ENCODE peak calls at places on chromosomes 7 and 10, in eight cellular contexts. G is tibial nerve, F is spleen, S is A549, Z is adrenal gland, M is body of pancreas, W is stomach, C is thyroid gland. Q is an unnamed sample. For H3K9me3, the result is how much of the 10 kb centered on the place peaks cover.

GRCh38 chr7:91759205-91759863 is 121.2 kb downstream of the MTERF1 start:
- DNase-seq in G (no peak), F (no peak), S (no peak), Z (no peak), M (peak), W (peak), C (no peak), Q (peak)

GRCh38 chr7:72334733-72335132 is 77.4 kb downstream of the CALN1 start:
- DNase-seq in G (no peak), F (no peak), S (no peak), Z (no peak), M (no peak), W (no peak), C (no peak), Q (no peak)

GRCh38 chr7:68684246-68684850 is 913.9 kb upstream of the AUTS2 start:
- DNase-seq in G (no peak), F (no peak), S (no peak), Z (no peak), M (no peak), W (no peak), C (no peak), Q (no peak)

GRCh38 chr7:5679047-5679740 is 102.3 kb downstream of the RNF216 start:
- DNase-seq in G (no peak), F (peak), S (no peak), Z (no peak), M (no peak), W (no peak), C (no peak), Q (no peak)

GRCh38 chr10:111206521-111206920 is 129.7 kb downstream of the ADRA2A start:
- DNase-seq in G (no peak), F (no peak), S (no peak), Z (no peak), M (no peak), W (no peak), C (no peak), Q (no peak)

GRCh38 chr7:106031271-106032029 is 68.4 kb downstream of the CDHR3 start:
- DNase-seq in G (no peak), F (no peak), S (no peak), Z (peak), M (no peak), W (no peak), C (peak), Q (no peak)

GRCh38 chr7:40231796-40232195 is 97.0 kb downstream of the SUGCT start:
- DNase-seq in G (no peak), F (no peak), S (no peak), Z (no peak), M (no peak), W (no peak), C (no peak), Q (no peak)

GRCh38 chr7:43430412-43430811 is 152.5 kb upstream of the STK17A start:
- DNase-seq in G (no peak), F (no peak), S (no peak), Z (no peak), M (no peak), W (no peak), C (no peak), Q (no peak)

GRCh38 chr7:99897688-99898357 is 21.0 kb upstream of the OR2AE1 start:
- DNase-seq in G (no peak), F (no peak), S (no peak), Z (no peak), M (no peak), W (no peak), C (no peak), Q (no peak)

GRCh38 chr10:35394934-35395333 is 58.6 kb downstream of the CCNY start:
- DNase-seq in G (no peak), F (no peak), S (no peak), Z (no peak), M (no peak), W (no peak), C (no peak), Q (no peak)

GRCh38 chr7:135714534-135715009 is 13.4 kb downstream of the SLC13A4 start:
- DNase-seq in G (no peak), F (no peak), S (peak), Z (no peak), M (no peak), W (no peak), C (no peak), Q (no peak)

GRCh38 chr10:4725917-4726606 is 99.9 kb upstream of the AKR1E2 start:
- DNase-seq in G (no peak), F (no peak), S (peak), Z (no peak), M (no peak), W (no peak), C (no peak), Q (no peak)

GRCh38 chr7:128906766-128907559 is 3.5 kb downstream of the KCP start:
- DNase-seq in G (no peak), F (peak), S (no peak), Z (no peak), M (no peak), W (no peak), C (no peak), Q (no peak)

GRCh38 chr7:44145419-44145968 is 4.4 kb upstream of the MYL7 start:
- DNase-seq in G (no peak), F (no peak), S (no peak), Z (no peak), M (no peak), W (no peak), C (no peak), Q (no peak)

GRCh38 chr7:71488308-71488707 is 356.4 kb downstream of the GALNT17 start:
- DNase-seq in G (no peak), F (no peak), S (no peak), Z (no peak), M (no peak), W (no peak), C (no peak), Q (no peak)

GRCh38 chr10:119346063-119346835 is 138.9 kb downstream of the GRK5 start:
- DNase-seq in G (no peak), F (peak), S (no peak), Z (no peak), M (no peak), W (peak), C (peak), Q (no peak)

GRCh38 chr7:16040381-16040780 is 353.9 kb upstream of the MEOX2 start:
- DNase-seq in G (no peak), F (no peak), S (no peak), Z (no peak), M (no peak), W (no peak), C (no peak), Q (no peak)

GRCh38 chr10:18501610-18502009 is 149.8 kb downstream of the NSUN6 start:
- DNase-seq in G (no peak), F (no peak), S (no peak), Z (no peak), M (no peak), W (no peak), C (no peak), Q (no peak)

GRCh38 chr10:128382225-128382624 is 256.0 kb upstream of the MKI67 start:
- DNase-seq in G (no peak), F (no peak), S (no peak), Z (no peak), M (no peak), W (no peak), C (no peak), Q (no peak)

GRCh38 chr10:125010362-125010761 is 68.4 kb downstream of the ZRANB1 start:
- DNase-seq in G (no peak), F (peak), S (no peak), Z (no peak), M (peak), W (no peak), C (no peak), Q (no peak)

GRCh38 chr10:125012851-125013528 is 71.1 kb downstream of the ZRANB1 start:
- DNase-seq in G (no peak), F (no peak), S (no peak), Z (no peak), M (no peak), W (no peak), C (no peak), Q (no peak)

GRCh38 chr10:125011171-125011925 is 69.4 kb downstream of the ZRANB1 start:
- DNase-seq in G (no peak), F (peak), S (no peak), Z (no peak), M (no peak), W (no peak), C (no peak), Q (no peak)

GRCh38 chr10:125013529-125013872 is 71.6 kb downstream of the ZRANB1 start:
- DNase-seq in G (no peak), F (no peak), S (no peak), Z (no peak), M (no peak), W (no peak), C (no peak), Q (no peak)

DNA sequence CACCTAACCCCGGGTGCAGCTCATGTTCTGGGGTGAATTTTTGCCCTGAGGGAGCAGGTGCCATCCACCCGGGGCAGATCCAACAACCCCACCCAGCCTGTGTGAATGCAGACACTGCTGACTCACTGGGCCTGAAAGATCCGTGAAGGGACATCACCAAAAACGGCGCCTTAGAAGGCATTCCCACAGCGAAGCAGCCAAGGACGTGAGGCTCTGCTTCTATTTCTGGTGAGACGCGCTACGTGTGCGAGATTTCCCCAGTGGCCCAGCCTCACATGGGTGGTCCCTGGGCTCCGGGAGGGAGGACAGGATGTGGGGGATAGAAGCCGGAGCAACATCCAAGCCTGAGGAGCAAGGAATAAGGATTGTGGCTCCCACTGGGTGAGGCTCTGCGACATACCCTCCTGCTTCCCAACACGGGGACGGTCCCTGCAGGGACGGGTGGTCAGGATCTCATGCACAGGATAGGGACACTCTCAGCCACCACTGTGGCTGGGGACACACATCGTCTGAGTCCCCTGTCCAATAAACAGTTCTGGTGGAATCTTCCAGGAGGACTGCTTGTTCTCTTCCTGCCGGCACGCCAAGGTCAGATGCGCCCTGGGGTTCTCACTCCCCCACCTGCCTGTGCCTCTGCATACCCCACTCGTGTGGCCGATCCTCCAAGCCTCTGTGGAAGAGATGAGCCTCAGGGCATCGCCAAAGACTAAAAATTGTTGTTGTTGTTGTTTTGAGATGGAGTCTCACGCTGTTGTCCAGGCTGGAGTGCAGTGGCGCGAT is 70.2 kb downstream of the ZRANB1 start:
- DNase-seq in G (no peak), F (peak), S (no peak), Z (no peak), M (no peak), W (no peak), C (no peak), Q (no peak)
- H3K9me3 ChIP-seq in G (under half), F (under half), S (under half), Z (under half), M (under half), W (under half), C (under half), Q (under half)

DNA sequence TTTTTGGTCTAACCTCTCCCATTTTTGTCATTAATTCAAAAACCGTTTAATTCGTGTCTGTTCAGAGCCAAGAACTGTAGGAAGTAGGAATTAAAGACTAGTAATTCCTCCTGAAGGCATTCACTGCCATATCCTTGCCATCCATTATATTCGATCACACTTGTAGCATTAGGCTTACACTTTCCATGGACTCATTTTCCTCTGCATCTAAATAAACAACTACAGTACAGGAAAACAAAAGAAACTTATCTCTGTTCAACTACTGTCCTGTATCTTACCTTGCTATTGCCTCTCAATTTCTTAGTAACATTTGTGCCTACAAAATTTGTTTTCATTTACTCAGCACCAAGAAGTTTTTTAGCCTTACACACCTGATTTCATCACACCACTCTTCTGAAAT is 111.6 kb upstream of the SEMA3C start:
- DNase-seq in G (no peak), F (no peak), S (no peak), Z (no peak), M (no peak), W (no peak), C (no peak), Q (no peak)
- H3K4me3 ChIP-seq in G (no peak), F (no peak), S (no peak), Z (no peak), M (no peak), W (no peak), C (no peak), Q (no peak)

GRCh38 chr10:10796774-10797415 is 220.8 kb upstream of the CELF2 start:
- DNase-seq in G (no peak), F (no peak), S (no peak), Z (no peak), M (no peak), W (no peak), C (no peak), Q (no peak)

GRCh38 chr10:10797467-10797866 is 220.2 kb upstream of the CELF2 start:
- DNase-seq in G (no peak), F (no peak), S (no peak), Z (no peak), M (no peak), W (no peak), C (peak), Q (no peak)

GRCh38 chr10:10798021-10798420 is 219.7 kb upstream of the CELF2 start:
- DNase-seq in G (no peak), F (no peak), S (no peak), Z (no peak), M (no peak), W (no peak), C (no peak), Q (no peak)

GRCh38 chr10:10796061-10796773 is 221.5 kb upstream of the CELF2 start:
- DNase-seq in G (no peak), F (no peak), S (no peak), Z (no peak), M (no peak), W (no peak), C (no peak), Q (no peak)

GRCh38 chr10:10798543-10799192 is 219.0 kb upstream of the CELF2 start:
- DNase-seq in G (no peak), F (no peak), S (no peak), Z (no peak), M (no peak), W (no peak), C (no peak), Q (no peak)
- TF ChIP-seq POLR2A in G (no peak), F (no peak), S (no peak), Z (no peak), M (no peak), W (no peak), C (no peak), Q (no peak)

DNA sequence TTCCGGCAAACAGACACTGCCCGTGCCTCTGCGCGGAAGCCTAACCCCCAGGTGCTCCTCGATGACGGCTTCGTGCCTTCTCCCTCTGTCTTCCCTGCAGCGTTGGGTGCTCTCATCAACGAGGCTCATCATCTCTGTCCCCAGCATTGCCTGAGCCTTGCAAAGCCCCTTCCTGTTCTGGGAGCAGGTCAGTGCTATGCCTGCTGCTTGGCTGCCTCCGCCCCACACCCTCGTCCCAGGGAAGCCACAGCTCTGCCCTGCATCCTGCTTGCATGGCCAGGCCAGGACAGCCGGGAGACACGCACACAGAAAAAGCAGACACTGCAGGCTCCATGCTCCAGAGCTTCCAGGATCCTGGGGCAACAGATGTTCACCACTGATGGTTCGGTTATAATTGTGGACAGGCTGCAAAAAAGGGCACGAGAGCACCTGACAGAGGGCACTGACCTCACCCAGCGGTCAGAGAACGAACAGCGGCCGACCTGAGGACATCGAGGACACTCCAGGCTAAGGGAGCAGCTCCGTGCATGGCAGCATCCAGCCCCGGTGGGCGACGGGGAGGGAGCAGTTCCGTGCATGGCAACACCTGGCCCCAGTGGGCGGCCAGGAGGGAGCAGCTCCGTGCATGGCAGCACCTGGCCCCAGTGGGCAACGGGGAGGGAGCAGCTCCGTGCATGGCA is 265.5 kb downstream of the PTPRN2 start:
- DNase-seq in G (no peak), F (peak), S (no peak), Z (no peak), M (no peak), W (no peak), C (no peak), Q (no peak)
- H3K9me3 ChIP-seq in G (under half), F (under half), S (under half), Z (under half), M (under half), W (under half), C (under half), Q (under half)

DNA sequence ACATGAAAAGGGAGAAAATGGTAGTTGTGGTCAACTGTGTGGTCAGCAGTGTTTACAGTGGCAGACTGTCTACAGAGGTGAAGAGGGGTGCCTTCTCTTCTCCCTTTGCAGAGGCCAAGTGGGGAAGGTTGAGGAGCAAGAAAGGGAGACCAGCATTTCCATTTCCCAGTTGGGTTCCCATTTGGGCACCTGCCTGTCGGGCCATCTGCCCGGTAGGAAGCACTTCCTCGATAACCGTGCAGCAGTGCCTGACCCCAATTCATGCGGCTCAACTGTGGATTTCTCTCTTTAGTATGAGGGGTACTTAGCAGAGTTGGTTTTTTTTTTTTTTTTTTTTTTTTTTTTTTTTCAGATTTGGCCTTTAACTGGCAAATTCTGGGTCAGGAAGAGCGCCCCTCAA is 127.0 kb downstream of the CCDC3 start:
- DNase-seq in G (no peak), F (no peak), S (no peak), Z (no peak), M (no peak), W (no peak), C (no peak), Q (no peak)
- H3K4me3 ChIP-seq in G (no peak), F (no peak), S (no peak), Z (no peak), M (no peak), W (no peak), C (no peak), Q (no peak)

GRCh38 chr7:123599766-123600165 is 1.9 kb upstream of the ASB15 start:
- DNase-seq in G (no peak), F (no peak), S (no peak), Z (no peak), M (no peak), W (no peak), C (no peak), Q (no peak)

GRCh38 chr7:123600876-123601275 is 745 bp upstream of the ASB15 start:
- DNase-seq in G (no peak), F (no peak), S (no peak), Z (no peak), M (no peak), W (no peak), C (no peak), Q (no peak)

GRCh38 chr7:123598657-123599056 is 3.0 kb upstream of the ASB15 start:
- DNase-seq in G (no peak), F (no peak), S (no peak), Z (no peak), M (no peak), W (no peak), C (no peak), Q (no peak)

GRCh38 chr7:123602648-123603047 is 1.0 kb downstream of the ASB15 start:
- DNase-seq in G (no peak), F (no peak), S (no peak), Z (no peak), M (no peak), W (no peak), C (no peak), Q (no peak)

DNA sequence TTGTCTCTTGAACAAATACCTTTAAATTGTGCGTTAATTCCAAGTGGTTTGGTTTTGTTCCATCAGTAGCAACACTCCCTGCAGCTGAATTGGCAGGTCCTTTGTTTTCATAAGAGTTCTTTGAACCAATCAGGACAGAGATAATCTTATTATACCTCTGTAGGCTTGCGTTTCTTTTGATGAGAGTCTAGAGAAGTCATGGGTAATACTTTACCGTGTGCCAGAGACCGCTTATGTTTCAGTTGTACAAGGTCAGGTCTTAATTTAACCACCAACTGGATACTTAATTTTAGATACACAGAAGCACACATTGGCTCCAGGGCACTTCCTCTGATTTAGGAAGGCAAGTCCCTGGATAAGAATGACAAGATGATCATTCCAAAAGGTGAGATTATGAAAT is at the start of gene ASB15:
- DNase-seq in G (no peak), F (no peak), S (no peak), Z (no peak), M (no peak), W (no peak), C (no peak), Q (no peak)
- TF ChIP-seq POLR2A in G (no peak), F (no peak), S (no peak), Z (no peak), M (no peak), W (no peak), C (no peak), Q (no peak)

GRCh38 chr10:132441818-132442217 is 44.8 kb downstream of the PWWP2B start:
- DNase-seq in G (no peak), F (peak), S (no peak), Z (no peak), M (no peak), W (no peak), C (no peak), Q (no peak)

GRCh38 chr10:132443998-132444876 is 47.2 kb downstream of the PWWP2B start:
- DNase-seq in G (no peak), F (peak), S (no peak), Z (no peak), M (no peak), W (no peak), C (no peak), Q (no peak)

GRCh38 chr10:132442636-132443035 is 45.6 kb downstream of the PWWP2B start:
- DNase-seq in G (no peak), F (peak), S (no peak), Z (no peak), M (no peak), W (no peak), C (no peak), Q (no peak)

GRCh38 chr10:132444877-132445351 is 47.9 kb downstream of the PWWP2B start:
- DNase-seq in G (no peak), F (peak), S (no peak), Z (no peak), M (no peak), W (no peak), C (no peak), Q (no peak)

DNA sequence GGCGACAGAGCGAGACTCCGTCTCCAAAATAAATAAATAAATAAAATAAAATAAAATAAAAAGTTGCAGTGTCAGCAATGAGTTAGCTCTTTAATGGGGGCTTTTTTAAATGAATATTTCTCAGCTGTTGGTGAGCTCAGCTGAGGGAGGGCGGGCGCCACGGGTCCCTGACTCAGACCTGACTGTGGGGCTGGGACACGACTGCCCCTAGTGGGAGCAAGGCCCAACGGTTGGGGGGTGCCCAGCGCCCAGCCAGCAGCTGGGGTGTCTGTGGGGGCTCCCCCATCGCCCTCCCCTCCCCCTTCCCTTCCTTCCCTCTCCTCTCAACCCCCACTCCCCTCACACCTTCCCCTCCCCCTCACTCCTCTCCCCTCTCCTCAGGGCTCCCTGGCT is 46.6 kb downstream of the PWWP2B start:
- DNase-seq in G (no peak), F (peak), S (no peak), Z (peak), M (no peak), W (no peak), C (peak), Q (no peak)
- H3K9me3 ChIP-seq in G (under half), F (under half), S (under half), Z (under half), M (under half), W (under half), C (under half), Q (under half)

Q was measured in prostate gland.